ENCODE peak calls at places on chromosomes 16 and 17, in nine cellular contexts. W is A549; Z is naive thymus-derived CD4-positive, alpha-beta T cell; K is cardiac muscle cell; V is effector memory CD4-positive, alpha-beta T cell; A is mammary epithelial cell; O is AG09309; Y is colonic mucosa; X is ascending aorta. G is an unnamed sample.

GRCh38 chr17:64975318-64976087 is 56.2 kb upstream of the LRRC37A3 start:
- DNase-seq in V (peak), Y (peak), W (peak), A (peak), X (peak), K (peak), O (peak), Z (peak), G (peak)

GRCh38 chr16:1651509-1652342 is 26.4 kb upstream of the JPT2 start:
- DNase-seq in Y (no peak), V (no peak), O (no peak), K (no peak), Z (no peak), X (no peak), W (no peak), A (no peak), G (no peak)

GRCh38 chr16:54847207-54847606 is 83.5 kb upstream of the IRX5 start:
- DNase-seq in V (no peak), K (no peak), Z (no peak), Y (no peak), A (peak), W (no peak), X (no peak), O (no peak), G (no peak)

GRCh38 chr17:47276444-47276843 is 22.8 kb downstream of the ITGB3 start:
- DNase-seq in Y (no peak), Z (no peak), A (no peak), V (no peak), K (no peak), O (no peak), W (no peak), X (no peak), G (no peak)

GRCh38 chr17:80051681-80052080 is 15.2 kb downstream of the CCDC40 start:
- DNase-seq in X (no peak), Z (no peak), A (no peak), V (no peak), W (no peak), O (no peak), K (no peak), Y (no peak), G (no peak)

GRCh38 chr16:58465817-58466216 is 34.1 kb upstream of the NDRG4 start:
- DNase-seq in Z (no peak), V (no peak), X (no peak), A (no peak), O (no peak), K (no peak), Y (no peak), W (no peak), G (no peak)

GRCh38 chr17:3635474-3636153 is 436 bp downstream of the SHPK start:
- DNase-seq in Z (no peak), Y (peak), A (peak), V (no peak), X (no peak), W (peak), K (no peak), O (no peak), G (no peak)

GRCh38 chr17:50608700-50609375 is 25.8 kb upstream of the ABCC3 start:
- DNase-seq in X (no peak), A (no peak), V (no peak), K (no peak), W (no peak), Y (no peak), O (no peak), Z (no peak), G (no peak)

GRCh38 chr17:78342438-78343098 is 17.3 kb downstream of the SOCS3 start:
- DNase-seq in Z (no peak), A (peak), Y (peak), W (peak), V (no peak), X (peak), O (no peak), K (peak), G (no peak)

GRCh38 chr17:48459070-48459469 is 29.1 kb upstream of the SKAP1 start:
- DNase-seq in O (no peak), A (no peak), W (no peak), V (no peak), X (no peak), Y (no peak), K (no peak), Z (no peak), G (no peak)

GRCh38 chr17:48460055-48460454 is 30.0 kb upstream of the SKAP1 start:
- DNase-seq in A (no peak), Y (no peak), K (no peak), O (no peak), X (no peak), W (no peak), Z (no peak), V (no peak), G (no peak)

GRCh38 chr17:48457080-48457836 is 27.2 kb upstream of the SKAP1 start:
- DNase-seq in K (peak), Y (peak), V (peak), Z (peak), A (peak), X (peak), W (peak), O (no peak), G (no peak)

GRCh38 chr17:48453447-48453846 is 23.4 kb upstream of the SKAP1 start:
- DNase-seq in Y (no peak), W (no peak), Z (peak), O (no peak), K (no peak), A (no peak), X (no peak), V (no peak), G (no peak)

GRCh38 chr17:48456584-48456983 is 26.6 kb upstream of the SKAP1 start:
- DNase-seq in A (peak), K (no peak), V (no peak), O (no peak), W (no peak), X (no peak), Y (peak), Z (no peak), G (no peak)
- H3K4me3 ChIP-seq in A (no peak), K (no peak), V (peak), O (no peak), W (no peak), X (no peak), Y (no peak), Z (peak), G (no peak)

DNA sequence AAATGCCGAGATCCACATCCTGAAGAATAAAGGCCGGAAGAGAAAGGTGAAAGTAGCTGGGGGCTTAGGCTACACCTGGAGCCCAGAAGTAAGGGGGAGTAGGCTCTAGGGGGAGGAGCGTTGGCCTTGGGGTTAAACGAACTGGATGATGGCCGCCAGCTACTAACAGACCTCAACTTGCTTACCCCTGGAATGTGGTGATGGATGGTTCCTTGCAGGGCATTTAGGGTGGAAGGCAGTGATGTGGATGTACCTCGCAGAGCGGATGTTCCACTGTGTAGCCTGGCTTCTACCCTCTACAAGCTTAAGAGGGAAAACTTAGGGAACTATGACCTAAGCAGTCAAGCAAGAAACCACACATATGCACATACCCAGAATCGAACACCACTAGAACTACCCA is 2.3 kb upstream of the MAZ start:
- DNase-seq in W (no peak), X (no peak), K (no peak), A (no peak), Y (no peak), Z (no peak), V (no peak), O (no peak), G (no peak)
- H3K4me3 ChIP-seq in W (no peak), X (peak), K (no peak), A (no peak), Y (no peak), Z (no peak), V (no peak), O (no peak), G (no peak)

DNA sequence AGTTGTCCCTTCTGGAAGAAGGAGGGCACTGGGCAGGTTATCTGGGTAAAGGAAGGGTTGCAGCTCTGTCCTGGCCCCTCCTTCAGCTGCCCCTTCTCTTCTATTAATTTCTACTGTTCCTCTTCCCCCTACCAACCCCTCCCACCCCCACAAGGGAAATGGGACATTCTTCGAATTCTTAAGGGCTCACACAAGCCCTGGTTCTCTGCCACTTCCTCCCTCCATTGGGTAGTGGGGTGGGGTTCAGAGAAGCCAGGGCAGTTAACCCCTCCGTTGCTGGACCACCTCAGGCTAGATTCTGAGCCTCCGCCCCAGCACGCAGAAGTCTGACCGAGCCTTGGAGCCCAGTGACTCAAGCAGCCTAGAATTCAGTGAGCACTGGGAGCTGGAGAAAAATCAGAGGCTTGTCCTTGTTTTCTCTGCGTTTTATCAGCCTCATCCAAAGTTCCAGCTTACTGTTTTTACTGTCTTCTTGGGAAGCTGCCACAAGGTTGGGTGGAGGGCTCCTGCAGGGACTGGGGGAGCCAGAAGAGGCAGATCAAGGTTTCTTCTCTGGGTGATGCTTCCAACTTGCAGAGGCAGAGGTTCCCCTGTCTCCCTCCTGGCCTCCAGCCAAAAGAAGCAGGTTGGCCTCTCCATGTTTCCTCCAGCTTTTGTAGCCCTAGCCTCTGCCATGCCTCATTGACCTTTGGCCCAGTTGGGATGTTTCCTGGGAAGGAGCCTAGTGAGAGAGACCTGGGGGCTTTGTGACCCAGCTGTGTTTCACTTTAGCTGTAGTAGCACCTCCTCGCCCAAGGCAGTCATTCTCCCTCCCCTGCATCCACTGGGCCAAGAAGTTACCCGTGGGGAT is 10.2 kb downstream of the LASP1 start:
- DNase-seq in A (peak), V (no peak), K (peak), O (no peak), Z (no peak), W (peak), X (no peak), Y (no peak), G (no peak)
- H3K4me3 ChIP-seq in A (peak), V (no peak), K (no peak), O (no peak), Z (peak), W (peak), X (peak), Y (no peak), G (peak)

GRCh38 chr16:68469728-68470460 is 21.6 kb upstream of the SMPD3 start:
- DNase-seq in Z (no peak), W (no peak), X (no peak), A (no peak), K (no peak), V (no peak), O (no peak), Y (no peak), G (no peak)

GRCh38 chr16:68470461-68471150 is 22.3 kb upstream of the SMPD3 start:
- DNase-seq in O (no peak), X (no peak), A (no peak), V (no peak), Y (peak), K (no peak), Z (no peak), W (no peak), G (no peak)

GRCh38 chr16:68475071-68475470 is 26.8 kb upstream of the SMPD3 start:
- DNase-seq in X (no peak), V (no peak), W (no peak), K (no peak), O (no peak), Z (no peak), Y (no peak), A (peak), G (no peak)

GRCh38 chr16:68473358-68474064 is 25.2 kb upstream of the SMPD3 start:
- DNase-seq in Y (no peak), O (no peak), Z (no peak), V (no peak), X (no peak), K (no peak), W (no peak), A (no peak), G (no peak)

GRCh38 chr16:68472581-68472980 is 24.3 kb upstream of the SMPD3 start:
- DNase-seq in K (no peak), W (no peak), Z (no peak), V (no peak), Y (no peak), A (no peak), X (no peak), O (no peak), G (no peak)
- H3K4me3 ChIP-seq in K (no peak), W (no peak), Z (no peak), V (no peak), Y (no peak), A (no peak), X (no peak), O (no peak), G (no peak)

GRCh38 chr16:56625943-56626654 is 518 bp downstream of the MT1E start:
- DNase-seq in X (peak), Z (no peak), A (no peak), V (no peak), K (peak), Y (peak), O (peak), W (no peak), G (peak)

GRCh38 chr16:56628486-56629035 is 3.0 kb downstream of the MT1E start:
- DNase-seq in K (no peak), Y (no peak), V (no peak), Z (no peak), X (no peak), W (no peak), O (no peak), A (no peak), G (no peak)

GRCh38 chr16:56625140-56625942 is at the start of gene MT1E:
- DNase-seq in W (no peak), A (peak), V (no peak), Y (peak), O (peak), K (peak), X (no peak), Z (peak), G (peak)

GRCh38 chr16:56629531-56629930 is 2.9 kb upstream of the MT1M start:
- DNase-seq in W (no peak), O (no peak), A (no peak), X (no peak), K (no peak), Z (no peak), Y (no peak), V (no peak), G (no peak)

GRCh38 chr16:56626685-56627084 is 1.1 kb downstream of the MT1E start:
- DNase-seq in V (no peak), X (no peak), K (no peak), A (no peak), Z (no peak), Y (no peak), O (no peak), W (no peak), G (no peak)
- H3K4me3 ChIP-seq in V (no peak), X (peak), K (no peak), A (peak), Z (no peak), Y (peak), O (peak), W (no peak), G (peak)

GRCh38 chr17:30000001-30000754 is 58.7 kb downstream of the EFCAB5 start:
- DNase-seq in Z (no peak), K (no peak), A (no peak), V (no peak), Y (no peak), X (no peak), W (no peak), O (no peak), G (no peak)
- H3K4me3 ChIP-seq in Z (no peak), K (no peak), A (no peak), V (peak), Y (no peak), X (no peak), W (no peak), O (no peak), G (no peak)

DNA sequence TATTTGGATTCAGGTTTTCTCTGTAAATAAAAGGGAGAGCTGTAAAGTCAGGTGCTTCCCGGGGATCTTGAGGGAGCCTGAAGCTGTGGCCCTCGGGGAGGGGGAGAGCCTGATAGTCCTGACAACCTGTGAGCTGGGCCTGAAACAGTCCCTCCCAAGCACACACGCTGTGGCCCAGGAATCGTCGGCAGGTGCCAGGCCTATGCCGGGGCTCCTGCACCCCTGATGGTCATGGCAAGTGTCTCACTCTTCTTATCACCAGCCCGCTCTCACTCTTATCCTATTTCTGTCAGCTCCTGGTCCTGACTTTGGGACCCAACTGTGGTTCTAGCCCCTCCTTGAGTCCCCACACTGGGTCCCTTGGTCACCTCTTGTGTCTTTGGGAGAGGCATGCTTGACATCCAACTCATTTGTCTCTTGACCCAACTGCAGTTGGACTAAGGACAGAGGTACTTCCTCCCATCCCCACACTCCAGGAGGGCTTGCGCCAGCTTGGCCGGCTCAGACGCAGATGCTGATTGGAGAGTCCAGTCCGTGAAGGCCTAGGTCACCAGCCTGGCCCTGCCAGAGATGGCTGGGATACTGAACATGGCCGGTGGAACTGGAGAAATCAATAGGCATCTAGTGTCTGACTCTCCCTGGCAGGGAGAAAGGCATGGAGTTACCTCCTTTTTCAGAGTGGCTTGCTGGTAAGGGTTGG is 170.5 kb upstream of the WSCD1 start:
- DNase-seq in X (no peak), Y (no peak), Z (no peak), W (no peak), V (no peak), O (no peak), A (no peak), K (no peak), G (no peak)
- H3K4me3 ChIP-seq in X (no peak), Y (no peak), Z (no peak), W (no peak), V (no peak), O (no peak), A (no peak), K (no peak), G (no peak)

DNA sequence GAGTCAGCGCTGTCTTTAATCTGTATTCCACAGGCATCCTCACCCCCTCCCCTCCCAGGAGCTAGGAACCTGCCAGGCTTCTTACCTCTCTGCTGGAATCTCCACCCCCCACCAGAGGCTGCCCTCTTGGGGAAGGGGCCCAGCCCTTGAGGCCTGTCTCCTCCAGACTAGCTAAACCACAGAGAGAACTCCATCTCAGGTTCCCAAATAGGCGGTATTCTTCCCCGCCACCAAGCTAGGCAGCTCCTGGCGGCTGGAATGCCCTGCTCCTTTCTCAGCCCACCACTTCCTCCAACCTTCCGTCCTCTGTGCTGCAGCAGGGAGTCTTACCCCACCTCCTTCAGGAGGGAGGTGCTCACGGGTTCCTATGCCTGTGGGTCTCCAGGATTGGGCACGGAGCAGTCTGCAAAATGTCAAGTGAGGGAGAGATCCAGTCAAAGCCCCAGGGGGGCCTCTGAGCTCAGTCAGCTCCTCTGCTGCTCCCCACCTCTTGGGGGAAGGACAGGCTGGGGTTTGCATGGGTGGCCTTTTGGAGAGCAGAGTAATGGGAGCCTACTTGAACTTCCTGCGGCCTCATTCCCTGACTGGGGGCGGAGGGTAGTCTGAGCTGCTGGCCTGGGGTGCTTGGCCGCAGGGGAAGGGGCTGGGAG is 55.7 kb downstream of the SREBF1 start:
- DNase-seq in W (no peak), X (no peak), K (peak), Z (no peak), A (no peak), O (no peak), Y (peak), V (no peak), G (peak)
- H3K4me3 ChIP-seq in W (peak), X (peak), K (peak), Z (no peak), A (peak), O (no peak), Y (no peak), V (no peak), G (peak)

DNA sequence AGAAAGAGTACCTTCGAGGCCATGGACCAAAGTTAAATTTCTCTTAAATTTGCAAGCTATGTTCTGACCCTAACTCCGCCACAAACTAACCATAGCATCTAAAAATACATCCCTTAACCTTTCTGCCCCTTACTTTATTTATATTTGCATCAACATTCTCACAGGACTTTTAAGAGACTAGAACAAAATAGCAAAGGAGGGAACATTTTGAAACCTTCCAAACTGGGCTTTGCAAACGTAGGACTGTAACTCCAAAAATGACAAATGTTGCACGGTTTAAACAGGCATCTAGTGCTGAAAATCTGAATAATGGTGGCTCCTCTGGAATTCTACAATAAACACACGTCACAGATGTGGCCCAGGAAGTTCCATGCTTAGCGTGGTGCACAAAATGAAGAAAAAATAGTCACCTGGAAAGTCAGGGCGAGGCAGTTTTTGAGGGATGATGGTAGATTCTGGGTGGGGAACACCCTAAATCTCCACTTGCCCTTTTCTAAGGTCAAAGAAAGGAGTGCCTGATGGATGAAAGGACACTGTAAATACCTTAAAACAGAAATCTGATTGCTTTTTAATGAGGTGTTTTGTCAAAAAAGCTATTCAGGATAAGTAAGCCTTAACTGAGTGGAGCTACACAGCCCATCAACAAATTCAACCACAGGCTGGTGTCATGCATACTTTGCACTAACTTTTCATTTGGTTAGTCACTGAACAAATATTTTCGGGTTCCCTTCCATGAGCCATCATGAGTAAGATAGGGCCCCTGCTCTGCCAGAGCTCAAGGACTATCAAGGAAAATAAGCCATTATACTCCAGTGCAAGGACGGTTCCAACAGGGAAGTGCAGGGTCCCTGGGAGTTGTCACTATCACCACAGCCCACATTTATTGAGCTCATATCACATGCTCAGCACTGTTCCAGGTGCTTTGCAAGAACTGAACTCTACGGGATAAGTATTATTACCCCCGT is 21.2 kb downstream of the ARHGAP17 start:
- DNase-seq in Z (no peak), V (no peak), A (peak), K (peak), X (no peak), W (peak), O (peak), Y (peak), G (peak)
- H3K4me3 ChIP-seq in Z (no peak), V (no peak), A (no peak), K (no peak), X (peak), W (no peak), O (no peak), Y (no peak), G (peak)